ENCODE peak calls at places on chromosomes 4 and X, in nine cellular contexts. U is AG04449; I is stimulated activated naive B cell treated with anti-CD40 and anti-IgM and Interleukin-4, amounts not matched to agents 10 μg/mL and 1 μg/mL and 100 μg/mL, for 72 hours; J is endothelial cell; M is K562; W is SJSA1; Y is HEK293T; H is NCI-H2171 treated with DMSO at 0.1 percent for 48 hours; G is GM12892. F is an unnamed sample.

GRCh38 chr4:159496248-159496647 is 393.4 kb downstream of the RAPGEF2 start:
- DNase-seq in Y (no peak), H (no peak), J (no peak), M (no peak), U (no peak), W (no peak), G (no peak), I (no peak), F (no peak)

GRCh38 chr4:156958276-156959074 is 13.1 kb downstream of the PDGFC start:
- DNase-seq in W (no peak), H (no peak), U (no peak), J (no peak), Y (no peak), G (no peak), M (no peak), I (no peak), F (no peak)

GRCh38 chr4:7554885-7555284 is 120.2 kb upstream of the PSAPL1 start:
- DNase-seq in I (no peak), W (no peak), H (no peak), M (no peak), J (no peak), Y (no peak), G (no peak), U (no peak), F (no peak)

GRCh38 chr4:187065396-187065795 is 341.7 kb upstream of the FAT1 start:
- DNase-seq in M (no peak), G (no peak), W (no peak), H (no peak), Y (no peak), U (no peak), I (no peak), J (no peak), F (no peak)

GRCh38 chrX:97158270-97158669 is 274.6 kb downstream of the RPA4 start:
- DNase-seq in I (no peak), H (no peak), W (no peak), G (no peak), M (no peak), Y (no peak), J (no peak), U (no peak), F (no peak)

GRCh38 chr4:153497988-153498967 is 32.1 kb downstream of the TMEM131L start:
- DNase-seq in Y (no peak), J (no peak), M (no peak), I (no peak), G (no peak), W (no peak), U (peak; percentile 53), H (no peak), F (no peak)

GRCh38 chr4:4289575-4289929 is 402 bp downstream of the LYAR start:
- DNase-seq in U (no peak), I (no peak), J (no peak), M (no peak), G (peak; percentile 8), Y (no peak), H (no peak), W (no peak), F (no peak)

GRCh38 chr4:140326395-140326993 is 47.0 kb upstream of the SCOC start:
- DNase-seq in I (no peak), W (no peak), U (no peak), M (peak; percentile 22), G (no peak), H (no peak), J (peak; percentile 34), Y (peak; percentile 53), F (peak; percentile 61)

GRCh38 chrX:148417934-148418333 is 82.5 kb upstream of the AFF2 start:
- DNase-seq in Y (no peak), M (no peak), I (peak; percentile 2), W (no peak), G (no peak), U (no peak), J (no peak), H (no peak), F (no peak)

GRCh38 chrX:69285881-69286545 is 120.8 kb upstream of the PJA1 start:
- DNase-seq in M (peak; percentile 68), I (peak; percentile 18), G (peak; percentile 79), W (peak; percentile 46), U (no peak), Y (peak; percentile 78), J (peak; percentile 57), H (peak; percentile 25), F (no peak)

GRCh38 chr4:143372093-143372915 is 35.6 kb downstream of the GAB1 start:
- DNase-seq in U (no peak), J (no peak), M (no peak), I (no peak), Y (no peak), W (no peak), H (no peak), G (no peak), F (no peak)